ENCODE peak calls at places on chromosome 16, in seven cellular contexts. K, A, G, O, J, S and V are unnamed samples.

GRCh38 chr16:75572859-75573542 is 6.8 kb downstream of the GABARAPL2 start:
- ATAC-seq in K (no peak), G (no peak), O (no peak), S (no peak), A (no peak), J (no peak), V (no peak)

GRCh38 chr16:82257990-82258389 is 88.0 kb upstream of the MPHOSPH6 start:
- ATAC-seq in O (no peak), S (no peak), G (no peak), J (no peak), A (no peak), K (no peak), V (no peak)

GRCh38 chr16:82832861-82833260 is 206.1 kb downstream of the CDH13 start:
- ATAC-seq in O (no peak), G (no peak), J (no peak), S (no peak), K (no peak), A (no peak), V (no peak)

GRCh38 chr16:68319185-68319908 is 8.5 kb downstream of the PRMT7 start:
- ATAC-seq in A (peak; percentile 100), J (no peak), S (no peak), O (peak; percentile 89), G (no peak), K (no peak), V (no peak)

GRCh38 chr16:85605051-85605911 is 7.8 kb upstream of the GSE1 start:
- ATAC-seq in J (no peak), O (no peak), S (no peak), K (no peak), A (no peak), G (no peak), V (no peak)

GRCh38 chr16:56372013-56372634 is 53.2 kb downstream of the AMFR start:
- ATAC-seq in J (peak; percentile 70), G (no peak), A (peak; percentile 64), S (no peak), O (peak; percentile 58), K (no peak), V (no peak)

GRCh38 chr16:50970221-50970620 is 180.8 kb downstream of the SALL1 start:
- ATAC-seq in J (no peak), S (no peak), G (no peak), O (no peak), A (no peak), K (no peak), V (no peak)

GRCh38 chr16:57045694-57046381 is 46.5 kb upstream of the CPNE2 start:
- ATAC-seq in K (peak; percentile 90), A (no peak), J (no peak), G (peak; percentile 92), S (peak; percentile 90), O (no peak), V (peak; percentile 80)

GRCh38 chr16:67339453-67339852 is 12.8 kb downstream of the LRRC36 start:
- ATAC-seq in K (no peak), A (no peak), O (peak; percentile 16), S (no peak), J (no peak), G (peak; percentile 75), V (no peak)

GRCh38 chr16:87129771-87130170 is 187.4 kb downstream of the C16orf95 start:
- ATAC-seq in K (no peak), S (peak; percentile 38), G (no peak), O (no peak), A (no peak), J (no peak), V (no peak)

GRCh38 chr16:9092282-9092962 is 978 bp downstream of the HAPSTR1 start:
- ATAC-seq in A (peak; percentile 6), K (peak; percentile 3), S (no peak), O (peak; percentile 10), G (peak; percentile 18), J (peak; percentile 3), V (no peak)